ENCODE peak calls at places on chromosomes 12 and 14, in four cellular contexts. G, M, N and Z are unnamed samples.

GRCh38 chr12:126719886-126720666 is 1546.9 kb upstream of the TMEM132C start:
- DNase-seq in G (no peak), M (no peak), N (peak; percentile 25), Z (no peak)

GRCh38 chr12:74415633-74416032 is 122.0 kb upstream of the ATXN7L3B start:
- DNase-seq in G (no peak), M (peak; percentile 34), N (peak; percentile 10), Z (no peak)

GRCh38 chr12:4287325-4288290 is 14.0 kb downstream of the CCND2 start:
- DNase-seq in G (no peak), M (no peak), N (no peak), Z (no peak)

GRCh38 chr12:132131952-132132351 is 12.2 kb downstream of the DDX51 start:
- DNase-seq in G (no peak), M (no peak), N (no peak), Z (no peak)

GRCh38 chr12:5192727-5193126 is 149.0 kb downstream of the KCNA5 start:
- DNase-seq in G (no peak), M (no peak), N (no peak), Z (no peak)

GRCh38 chr14:60575008-60575407 is 66.1 kb downstream of the SIX6 start:
- DNase-seq in G (no peak), M (no peak), N (no peak), Z (no peak)

GRCh38 chr14:81829447-81829846 is 295.8 kb upstream of the SEL1L start:
- DNase-seq in G (peak; percentile 57), M (no peak), N (no peak), Z (no peak)

GRCh38 chr12:7156259-7157197 is 26.4 kb downstream of the CLSTN3 start:
- DNase-seq in G (no peak), M (no peak), N (no peak), Z (peak; percentile 24)

GRCh38 chr14:68306934-68307758 is 485.7 kb downstream of the ZFP36L1 start:
- DNase-seq in G (no peak), M (no peak), N (no peak), Z (no peak)

GRCh38 chr12:123150804-123151678 is at the start of gene PITPNM2:
- DNase-seq in G (peak; percentile 90), M (peak; percentile 71), N (peak; percentile 77), Z (peak; percentile 85)

GRCh38 chr12:38502420-38502819 is 185.8 kb downstream of the ALG10B start:
- DNase-seq in G (no peak), M (no peak), N (no peak), Z (no peak)

GRCh38 chr14:21913759-21914158 is 240.1 kb upstream of the OR4E1 start:
- DNase-seq in G (no peak), M (peak; percentile 86), N (peak; percentile 62), Z (peak; percentile 8)

GRCh38 chr14:76497550-76498484 is 121.9 kb downstream of the ESRRB start:
- DNase-seq in G (peak; percentile 29), M (no peak), N (no peak), Z (no peak)

GRCh38 chr12:107522692-107523477 is 162.7 kb upstream of the PWP1 start:
- DNase-seq in G (no peak), M (no peak), N (no peak), Z (no peak)

GRCh38 chr12:126483145-126484068 is 1418.2 kb downstream of the AACS start:
- DNase-seq in G (no peak), M (no peak), N (no peak), Z (no peak)

GRCh38 chr12:102955926-102956737 is 1.3 kb upstream of the ASCL1 start:
- DNase-seq in G (no peak), M (no peak), N (peak; percentile 57), Z (no peak)

GRCh38 chr14:68964300-68965093 is 14.6 kb downstream of the ACTN1 start:
- DNase-seq in G (no peak), M (no peak), N (no peak), Z (no peak)

GRCh38 chr12:104655059-104655609 is 198.4 kb downstream of the CHST11 start:
- DNase-seq in G (no peak), M (no peak), N (no peak), Z (no peak)

GRCh38 chr14:68748691-68749090 is 44.2 kb downstream of the ZFP36L1 start:
- DNase-seq in G (no peak), M (no peak), N (no peak), Z (no peak)

DNA sequence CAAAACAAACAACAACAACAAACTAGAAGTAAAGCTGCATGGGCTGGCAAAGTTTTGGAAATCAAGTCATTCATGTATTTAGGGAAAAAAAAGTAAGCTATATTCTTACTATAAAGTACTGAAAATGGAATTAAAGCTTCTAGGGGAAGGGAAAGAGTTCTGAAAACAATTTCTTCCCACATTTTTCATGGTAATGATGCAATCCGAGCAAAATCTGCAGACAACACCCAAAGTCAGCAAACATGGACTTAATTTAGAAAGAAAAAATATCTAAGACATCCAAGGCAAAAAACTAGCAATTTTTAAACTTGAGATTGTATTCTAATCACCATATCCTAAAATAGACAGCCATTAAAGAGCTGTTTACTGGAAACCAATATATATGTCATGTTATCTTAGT is 86.3 kb downstream of the LRP6 start:
- DNase-seq in G (no peak), M (no peak), N (no peak), Z (no peak)
- TF ChIP-seq CTCF in G (no peak), M (no peak), N (no peak), Z (no peak)

GRCh38 chr12:33671676-33672075 is 232.1 kb upstream of the SYT10 start:
- DNase-seq in G (no peak), M (no peak), N (no peak), Z (no peak)

GRCh38 chr12:33670284-33670683 is 230.7 kb upstream of the SYT10 start:
- DNase-seq in G (no peak), M (no peak), N (no peak), Z (no peak)

GRCh38 chr12:33672879-33673577 is 233.4 kb upstream of the SYT10 start:
- DNase-seq in G (no peak), M (no peak), N (no peak), Z (no peak)

GRCh38 chr12:33669349-33669748 is 229.7 kb upstream of the SYT10 start:
- DNase-seq in G (no peak), M (no peak), N (no peak), Z (no peak)
- TF ChIP-seq CTCF in G (no peak), M (no peak), N (no peak), Z (no peak)

DNA sequence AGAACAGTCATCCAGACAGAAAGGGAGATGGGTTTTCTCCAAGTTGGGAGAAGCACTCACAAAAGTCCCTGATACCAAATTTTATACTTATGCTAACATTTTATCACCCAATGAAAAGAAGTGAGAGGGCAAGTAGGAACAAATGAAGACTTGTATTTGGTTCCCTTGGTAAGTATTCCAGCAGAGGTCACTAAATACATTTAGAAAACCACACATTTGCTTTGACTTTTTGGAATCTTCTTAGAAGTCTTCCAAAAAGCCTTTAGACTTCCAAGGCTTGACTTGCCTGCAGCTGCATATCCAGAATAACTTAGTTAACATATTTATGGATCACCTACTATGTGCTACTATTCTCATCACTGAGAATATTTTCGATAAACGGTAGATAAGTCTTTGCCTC is 3.1 kb upstream of the GYS2 start:
- DNase-seq in G (no peak), M (no peak), N (no peak), Z (no peak)
- TF ChIP-seq CTCF in G (peak; percentile 42), M (no peak), N (no peak), Z (peak; percentile 5)

GRCh38 chr12:89779090-89779489 is 70.5 kb upstream of the ATP2B1 start:
- DNase-seq in G (no peak), M (no peak), N (no peak), Z (no peak)
- TF ChIP-seq CTCF in G (no peak), M (no peak), N (no peak), Z (no peak)

DNA sequence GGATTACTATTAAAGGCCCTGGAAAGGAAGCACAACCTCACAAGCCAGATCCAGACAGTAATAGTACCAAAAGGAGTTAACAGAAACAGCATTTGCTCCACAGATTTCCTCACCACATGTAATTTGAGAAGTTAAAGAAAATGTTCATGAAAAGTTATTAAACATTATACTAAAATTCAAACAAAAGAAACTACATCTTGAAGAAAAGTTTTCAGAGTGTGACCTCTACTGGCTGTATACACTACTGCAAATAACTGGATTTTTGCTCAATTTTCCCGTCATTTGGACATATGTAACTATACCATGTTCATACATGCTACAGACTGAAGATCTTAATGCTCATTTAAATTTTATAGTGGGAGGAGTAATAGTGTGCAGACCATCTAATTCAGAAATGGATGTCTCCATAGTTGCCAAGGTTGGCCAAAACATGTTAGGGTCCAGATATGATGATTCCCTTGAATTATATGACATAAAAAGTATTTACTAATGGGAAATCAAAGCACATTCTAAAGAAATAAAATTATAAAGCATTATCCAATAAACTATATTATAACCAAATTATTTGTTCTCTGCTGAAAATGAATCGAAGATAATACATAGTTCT is 5.6 kb downstream of the KRR1 start:
- DNase-seq in G (no peak), M (peak; percentile 38), N (no peak), Z (no peak)
- TF ChIP-seq CTCF in G (peak; percentile 37), M (peak; percentile 59), N (peak; percentile 61), Z (peak; percentile 39)